ENCODE peak calls at places on chromosome 16, in nine cellular contexts. Q is CD8-positive, alpha-beta T cell; J is endothelial cell; N is fibroblast of mammary gland; G is thoracic aorta; U is heart right ventricle; V is Calu3; I is MM.1S; B is GM23338. F is an unnamed sample.
A peak's percentile ranks its signal among the peaks of the same experiment; 100 is the strongest.

GRCh38 chr16:17258848-17259713 is 211.7 kb downstream of the XYLT1 start:
- DNase-seq in Q (no peak), J (no peak), N (peak; percentile 15), G (no peak), U (no peak), V (no peak), I (peak; percentile 87), B (peak; percentile 30), F (no peak)

GRCh38 chr16:82129881-82130280 is 40.1 kb downstream of the MPHOSPH6 start:
- DNase-seq in Q (no peak), J (no peak), N (no peak), G (no peak), U (no peak), V (no peak), I (no peak), B (no peak), F (no peak)

GRCh38 chr16:74585846-74586392 is 21.0 kb downstream of the GLG1 start:
- DNase-seq in Q (no peak), J (no peak), N (no peak), G (no peak), U (no peak), V (no peak), I (no peak), B (no peak), F (no peak)

GRCh38 chr16:68668266-68668665 is 23.2 kb downstream of the CDH3 start:
- DNase-seq in Q (no peak), J (no peak), N (no peak), G (no peak), U (no peak), V (no peak), I (peak; percentile 62), B (no peak), F (no peak)

GRCh38 chr16:77585379-77585778 is 136.9 kb upstream of the NUDT7 start:
- DNase-seq in Q (no peak), J (peak; percentile 11), N (peak; percentile 74), G (no peak), U (no peak), V (no peak), I (no peak), B (no peak), F (no peak)

GRCh38 chr16:22380529-22380928 is 6.1 kb upstream of the CDR2 start:
- DNase-seq in Q (no peak), J (no peak), N (no peak), G (no peak), U (no peak), V (no peak), I (no peak), B (no peak), F (no peak)

GRCh38 chr16:11087691-11088431 is 143.5 kb downstream of the CLEC16A start:
- DNase-seq in Q (peak; percentile 47), J (no peak), N (no peak), G (no peak), U (no peak), V (no peak), I (no peak), B (peak; percentile 42), F (no peak)

GRCh38 chr16:24975428-24975889 is 39.7 kb downstream of the ARHGAP17 start:
- DNase-seq in Q (no peak), J (no peak), N (no peak), G (no peak), U (no peak), V (peak; percentile 21), I (no peak), B (no peak), F (peak; percentile 45)

DNA sequence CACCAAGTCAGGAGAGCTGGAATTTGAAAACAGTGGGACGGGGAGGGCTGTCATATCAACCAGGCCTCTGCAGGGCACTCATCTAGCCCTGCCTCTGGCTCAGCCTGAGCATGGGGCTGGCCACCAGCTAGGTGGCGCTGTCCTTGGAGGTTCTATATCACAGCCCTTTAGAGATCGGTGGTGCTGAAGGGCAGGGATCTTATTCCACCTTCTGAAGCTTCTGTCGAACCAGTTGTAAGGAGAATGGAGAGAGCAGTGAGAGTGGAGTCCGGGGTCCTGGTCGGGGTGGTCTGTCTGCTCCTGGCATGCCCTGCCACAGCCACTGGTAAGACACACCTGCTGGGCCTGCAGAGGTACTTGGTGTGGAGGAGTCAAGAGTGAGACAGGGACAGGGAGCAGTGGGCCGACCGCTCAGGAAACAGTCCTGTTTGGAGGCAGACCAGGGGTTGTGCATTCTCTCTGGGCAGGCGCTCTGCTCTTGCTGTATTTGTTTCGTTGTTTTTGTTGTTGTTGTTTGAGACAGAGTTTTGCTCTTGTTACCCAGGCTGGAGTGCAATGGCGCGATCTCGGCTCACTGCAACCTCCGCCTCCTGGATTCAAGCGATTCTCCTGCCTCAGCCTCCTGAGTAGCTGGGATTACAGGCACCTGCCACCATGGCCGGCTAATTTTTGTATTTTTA is at the start of gene CES3:
- DNase-seq in Q (peak; percentile 55), J (peak; percentile 83), N (peak; percentile 59), G (no peak), U (no peak), V (peak; percentile 80), I (peak; percentile 77), B (peak; percentile 95), F (peak; percentile 84)
- TF ChIP-seq CTCF in Q (peak; percentile 57), J (peak; percentile 62), N (peak; percentile 77), G (peak; percentile 49), U (peak; percentile 71), V (peak; percentile 86), I (peak; percentile 96), B (peak; percentile 93), F (peak; percentile 67)

GRCh38 chr16:84141143-84141670 is 3.8 kb downstream of the HSDL1 start:
- DNase-seq in Q (no peak), J (no peak), N (no peak), G (no peak), U (no peak), V (peak; percentile 15), I (no peak), B (peak; percentile 63), F (no peak)
- TF ChIP-seq CTCF in Q (no peak), J (no peak), N (no peak), G (no peak), U (peak; percentile 11), V (no peak), I (no peak), B (peak; percentile 44), F (no peak)

GRCh38 chr16:15642557-15643452 is at the start of gene MARF1:
- DNase-seq in Q (peak; percentile 100), J (peak; percentile 99), N (peak; percentile 88), G (peak; percentile 95), U (peak; percentile 99), V (peak; percentile 100), I (peak; percentile 96), B (peak; percentile 99), F (peak; percentile 98)

GRCh38 chr16:15640966-15641365 is 2.0 kb downstream of the MARF1 start:
- DNase-seq in Q (no peak), J (no peak), N (no peak), G (no peak), U (no peak), V (no peak), I (no peak), B (no peak), F (no peak)

GRCh38 chr16:15644306-15644961 is 1.5 kb upstream of the MARF1 start:
- DNase-seq in Q (no peak), J (no peak), N (peak; percentile 73), G (no peak), U (no peak), V (no peak), I (peak; percentile 36), B (peak; percentile 9), F (peak; percentile 33)

GRCh38 chr16:15641753-15642556 is 999 bp downstream of the MARF1 start:
- DNase-seq in Q (no peak), J (no peak), N (no peak), G (no peak), U (no peak), V (no peak), I (no peak), B (no peak), F (no peak)

DNA sequence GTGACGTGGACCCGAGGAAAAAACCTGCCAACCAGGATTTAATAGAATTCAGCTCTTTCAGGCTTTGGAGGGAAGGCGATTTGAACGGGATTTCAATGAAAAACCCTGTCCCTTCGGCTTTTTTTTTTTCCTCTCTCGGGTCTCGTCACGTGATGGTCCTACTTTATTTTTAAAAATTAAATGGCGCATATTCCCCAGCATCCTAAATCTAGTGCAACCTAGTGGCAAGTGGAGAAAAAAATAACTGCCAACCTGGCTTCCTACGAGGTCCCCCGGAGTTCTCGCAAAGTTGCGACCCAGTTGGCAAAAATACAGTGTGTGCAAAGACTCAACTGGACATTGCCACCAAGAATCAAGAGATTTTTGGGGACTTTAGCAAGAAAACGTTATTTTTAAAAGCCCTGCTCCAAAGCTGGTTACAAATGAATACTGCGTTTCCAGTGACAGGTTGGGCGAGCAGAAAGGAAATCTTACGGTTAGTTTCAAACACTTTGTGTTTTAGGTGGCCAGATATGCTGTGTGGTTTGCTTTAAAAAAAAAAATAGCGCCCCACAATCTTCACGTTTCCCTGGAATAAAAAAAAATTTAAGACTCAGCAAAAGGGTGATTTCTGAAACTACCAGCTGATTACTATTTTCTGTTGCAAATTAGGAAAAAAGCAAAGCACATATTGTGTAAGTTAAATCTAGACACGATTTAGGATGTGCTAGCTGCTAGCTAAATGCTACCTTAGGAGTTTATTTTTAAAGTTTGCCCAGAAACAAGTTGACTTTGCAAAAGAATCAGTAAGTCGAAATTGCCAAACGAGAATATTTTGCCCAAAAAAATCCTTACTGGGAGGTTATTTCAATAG is 725 bp upstream of the MARF1 start:
- DNase-seq in Q (peak; percentile 29), J (no peak), N (peak; percentile 66), G (no peak), U (peak; percentile 40), V (peak; percentile 49), I (peak; percentile 55), B (peak; percentile 57), F (peak; percentile 77)
- TF ChIP-seq CTCF in Q (peak; percentile 26), J (no peak), N (peak; percentile 53), G (peak; percentile 49), U (peak; percentile 77), V (peak; percentile 37), I (peak; percentile 39), B (peak; percentile 28), F (peak; percentile 54)

GRCh38 chr16:27927266-27927901 is 136.1 kb downstream of the GSG1L start:
- DNase-seq in Q (no peak), J (no peak), N (no peak), G (no peak), U (no peak), V (no peak), I (no peak), B (no peak), F (no peak)

GRCh38 chr16:27923751-27924150 is 139.8 kb downstream of the GSG1L start:
- DNase-seq in Q (no peak), J (no peak), N (no peak), G (no peak), U (no peak), V (no peak), I (no peak), B (no peak), F (no peak)

GRCh38 chr16:27928542-27928941 is 135.0 kb downstream of the GSG1L start:
- DNase-seq in Q (no peak), J (no peak), N (no peak), G (no peak), U (no peak), V (no peak), I (no peak), B (peak; percentile 43), F (no peak)

GRCh38 chr16:27924411-27925118 is 138.9 kb downstream of the GSG1L start:
- DNase-seq in Q (no peak), J (no peak), N (peak; percentile 3), G (no peak), U (no peak), V (no peak), I (no peak), B (peak; percentile 52), F (no peak)

DNA sequence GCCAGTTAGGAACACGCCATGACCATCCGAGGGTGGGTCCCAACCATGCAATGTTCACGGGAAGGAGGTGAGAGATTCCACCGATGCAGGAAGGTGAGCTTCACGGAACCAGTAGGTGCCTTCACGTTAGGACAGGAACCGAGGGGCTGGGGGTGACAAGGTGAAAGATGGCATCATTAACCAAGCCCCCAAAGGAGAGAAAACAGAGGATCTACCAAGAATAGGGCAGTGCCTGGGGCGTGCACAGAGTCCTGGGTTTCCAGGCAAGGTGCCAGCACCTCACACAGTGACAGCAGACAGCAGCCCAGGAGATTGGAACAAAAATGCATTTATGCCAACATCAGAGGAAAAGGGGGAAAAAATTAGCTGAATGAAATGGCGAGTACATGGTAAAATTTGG is 137.9 kb downstream of the GSG1L start:
- DNase-seq in Q (no peak), J (no peak), N (no peak), G (no peak), U (no peak), V (no peak), I (no peak), B (no peak), F (no peak)
- TF ChIP-seq CTCF in Q (no peak), J (no peak), N (no peak), G (no peak), U (no peak), V (no peak), I (no peak), B (no peak), F (no peak)

F was measured in hepatocyte.